ENCODE peak calls at places on chromosomes 12 and 14, in seven cellular contexts. One of them, this sample, is unnamed.

GRCh38 chr14:96204151-96205058 is at the start of gene BDKRB2:
- DNase-seq in GM12891: no peak
- DNase-seq in testis: peak
- DNase-seq in GM12892: no peak
- DNase-seq in body of pancreas: peak
- DNase-seq in stomach: peak
- DNase-seq in gastrocnemius medialis: peak
- DNase-seq in this sample: peak

GRCh38 chr14:104978774-104979691 is 859 bp upstream of the AHNAK2 start:
- DNase-seq in GM12891: no peak
- DNase-seq in GM12892: no peak
- DNase-seq in stomach: no peak
- DNase-seq in gastrocnemius medialis: no peak
- DNase-seq in testis: no peak
- DNase-seq in body of pancreas: no peak
- DNase-seq in this sample: no peak

GRCh38 chr14:67609642-67610310 is 9.7 kb upstream of the PIGH start:
- DNase-seq in gastrocnemius medialis: no peak
- DNase-seq in GM12891: no peak
- DNase-seq in stomach: no peak
- DNase-seq in testis: no peak
- DNase-seq in GM12892: no peak
- DNase-seq in body of pancreas: no peak
- DNase-seq in this sample: no peak

GRCh38 chr14:37093364-37093763 is 79.0 kb downstream of the SLC25A21 start:
- DNase-seq in GM12891: no peak
- DNase-seq in gastrocnemius medialis: no peak
- DNase-seq in stomach: no peak
- DNase-seq in body of pancreas: no peak
- DNase-seq in testis: no peak
- DNase-seq in GM12892: no peak
- DNase-seq in this sample: no peak

GRCh38 chr14:65465584-65465983 is 53.1 kb downstream of the FUT8 start:
- DNase-seq in GM12892: no peak
- DNase-seq in GM12891: no peak
- DNase-seq in gastrocnemius medialis: no peak
- DNase-seq in stomach: no peak
- DNase-seq in body of pancreas: no peak
- DNase-seq in testis: no peak
- DNase-seq in this sample: no peak

GRCh38 chr14:54475187-54475881 is 13.4 kb downstream of the GMFB start:
- DNase-seq in GM12891: no peak
- DNase-seq in GM12892: no peak
- DNase-seq in testis: no peak
- DNase-seq in gastrocnemius medialis: no peak
- DNase-seq in body of pancreas: no peak
- DNase-seq in stomach: no peak
- DNase-seq in this sample: no peak

GRCh38 chr14:45253754-45254300 is 825 bp upstream of the MIS18BP1 start:
- DNase-seq in gastrocnemius medialis: no peak
- DNase-seq in GM12892: no peak
- DNase-seq in stomach: no peak
- DNase-seq in testis: peak
- DNase-seq in GM12891: no peak
- DNase-seq in body of pancreas: no peak
- DNase-seq in this sample: no peak

GRCh38 chr14:31749275-31749674 is 188.1 kb downstream of the NUBPL start:
- DNase-seq in testis: no peak
- DNase-seq in gastrocnemius medialis: no peak
- DNase-seq in body of pancreas: no peak
- DNase-seq in stomach: no peak
- DNase-seq in GM12891: no peak
- DNase-seq in GM12892: no peak
- DNase-seq in this sample: no peak

GRCh38 chr12:4441355-4442330 is 4.0 kb downstream of the FGF6 start:
- DNase-seq in GM12891: no peak
- DNase-seq in GM12892: no peak
- DNase-seq in testis: no peak
- DNase-seq in stomach: no peak
- DNase-seq in body of pancreas: no peak
- DNase-seq in gastrocnemius medialis: no peak
- DNase-seq in this sample: no peak

GRCh38 chr12:94183702-94184379 is 35.5 kb downstream of the PLXNC1 start:
- DNase-seq in GM12892: no peak
- DNase-seq in testis: no peak
- DNase-seq in gastrocnemius medialis: no peak
- DNase-seq in stomach: no peak
- DNase-seq in body of pancreas: no peak
- DNase-seq in GM12891: no peak
- DNase-seq in this sample: no peak

GRCh38 chr14:91253795-91254323 is 9.4 kb upstream of the GPR68 start:
- DNase-seq in GM12892: no peak
- DNase-seq in body of pancreas: no peak
- DNase-seq in GM12891: no peak
- DNase-seq in gastrocnemius medialis: no peak
- DNase-seq in stomach: no peak
- DNase-seq in testis: no peak
- DNase-seq in this sample: no peak

GRCh38 chr12:41509655-41510054 is 321.5 kb downstream of the PDZRN4 start:
- DNase-seq in gastrocnemius medialis: no peak
- DNase-seq in testis: no peak
- DNase-seq in GM12892: no peak
- DNase-seq in stomach: no peak
- DNase-seq in GM12891: no peak
- DNase-seq in body of pancreas: no peak
- DNase-seq in this sample: no peak

GRCh38 chr14:106187176-106187670 is 660.8 kb downstream of the TMEM121 start:
- DNase-seq in testis: no peak
- DNase-seq in stomach: no peak
- DNase-seq in GM12891: no peak
- DNase-seq in GM12892: no peak
- DNase-seq in body of pancreas: no peak
- DNase-seq in gastrocnemius medialis: no peak
- DNase-seq in this sample: no peak

GRCh38 chr12:59699408-59700144 is 103.7 kb downstream of the SLC16A7 start:
- DNase-seq in body of pancreas: peak
- DNase-seq in testis: no peak
- DNase-seq in stomach: no peak
- DNase-seq in GM12891: no peak
- DNase-seq in gastrocnemius medialis: no peak
- DNase-seq in GM12892: no peak
- DNase-seq in this sample: no peak

GRCh38 chr12:124545508-124546418 is 21.6 kb downstream of the NCOR2 start:
- DNase-seq in body of pancreas: no peak
- DNase-seq in gastrocnemius medialis: no peak
- DNase-seq in testis: no peak
- DNase-seq in GM12891: peak
- DNase-seq in stomach: no peak
- DNase-seq in GM12892: peak
- DNase-seq in this sample: peak

GRCh38 chr12:131852551-131853299 is 24.5 kb downstream of the MMP17 start:
- DNase-seq in gastrocnemius medialis: no peak
- DNase-seq in GM12892: no peak
- DNase-seq in body of pancreas: no peak
- DNase-seq in stomach: no peak
- DNase-seq in GM12891: no peak
- DNase-seq in testis: no peak
- DNase-seq in this sample: no peak

GRCh38 chr12:59158066-59158465 is 237.8 kb upstream of the LRIG3 start:
- DNase-seq in GM12892: no peak
- DNase-seq in gastrocnemius medialis: no peak
- DNase-seq in GM12891: no peak
- DNase-seq in stomach: no peak
- DNase-seq in testis: no peak
- DNase-seq in body of pancreas: no peak
- DNase-seq in this sample: no peak

GRCh38 chr12:27619308-27619707 is 76.9 kb upstream of the REP15 start:
- DNase-seq in body of pancreas: no peak
- DNase-seq in gastrocnemius medialis: no peak
- DNase-seq in GM12891: no peak
- DNase-seq in testis: no peak
- DNase-seq in GM12892: no peak
- DNase-seq in stomach: no peak
- DNase-seq in this sample: no peak

GRCh38 chr14:77950371-77950770 is 150.5 kb downstream of the ADCK1 start:
- DNase-seq in stomach: no peak
- DNase-seq in GM12892: no peak
- DNase-seq in gastrocnemius medialis: no peak
- DNase-seq in body of pancreas: no peak
- DNase-seq in GM12891: no peak
- DNase-seq in testis: no peak
- DNase-seq in this sample: no peak

GRCh38 chr12:26158078-26158764 is 33.4 kb upstream of the BHLHE41 start:
- DNase-seq in stomach: no peak
- DNase-seq in GM12891: no peak
- DNase-seq in testis: no peak
- DNase-seq in body of pancreas: no peak
- DNase-seq in GM12892: no peak
- DNase-seq in gastrocnemius medialis: no peak
- DNase-seq in this sample: no peak

GRCh38 chr12:69055706-69056105 is 122.7 kb upstream of the CPM start:
- DNase-seq in testis: peak
- DNase-seq in body of pancreas: no peak
- DNase-seq in stomach: no peak
- DNase-seq in GM12892: no peak
- DNase-seq in gastrocnemius medialis: no peak
- DNase-seq in GM12891: no peak
- DNase-seq in this sample: no peak

GRCh38 chr12:8644345-8645248 is 18.0 kb downstream of the MFAP5 start:
- DNase-seq in stomach: no peak
- DNase-seq in GM12892: no peak
- DNase-seq in gastrocnemius medialis: no peak
- DNase-seq in GM12891: no peak
- DNase-seq in body of pancreas: no peak
- DNase-seq in testis: no peak
- DNase-seq in this sample: no peak

GRCh38 chr12:101826766-101827368 is 3.9 kb downstream of the GNPTAB start:
- DNase-seq in body of pancreas: no peak
- DNase-seq in testis: no peak
- DNase-seq in GM12891: no peak
- DNase-seq in stomach: no peak
- DNase-seq in gastrocnemius medialis: no peak
- DNase-seq in GM12892: no peak
- DNase-seq in this sample: no peak

GRCh38 chr12:119869720-119870119 is 7.4 kb downstream of the CIT start:
- DNase-seq in gastrocnemius medialis: no peak
- DNase-seq in GM12891: no peak
- DNase-seq in body of pancreas: no peak
- DNase-seq in testis: no peak
- DNase-seq in GM12892: no peak
- DNase-seq in stomach: no peak
- DNase-seq in this sample: peak

DNA sequence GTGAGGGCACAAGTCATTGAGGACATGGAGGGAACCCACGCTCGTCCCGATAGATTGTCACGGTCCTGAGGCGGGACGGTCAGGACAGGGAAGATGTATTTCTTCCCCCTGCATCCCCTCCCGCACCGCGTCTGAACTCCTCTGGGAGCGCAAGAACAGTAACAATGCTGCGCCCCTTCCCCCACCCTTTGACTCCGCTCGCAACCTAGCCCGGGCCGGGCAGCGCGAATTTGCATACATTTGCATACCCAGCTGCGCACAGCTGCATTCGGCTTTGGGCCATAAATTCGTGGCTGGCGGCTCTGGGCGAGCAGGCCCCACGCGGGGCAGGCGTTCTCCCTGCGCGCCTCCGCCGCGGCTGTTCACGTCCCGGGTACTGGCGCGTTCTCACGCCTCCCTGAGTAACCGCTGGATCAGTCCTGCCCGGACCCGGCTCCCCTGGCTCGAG is 29.0 kb upstream of the SMUG1 start:
- DNase-seq in GM12892: peak
- DNase-seq in body of pancreas: no peak
- DNase-seq in stomach: peak
- DNase-seq in testis: peak
- DNase-seq in GM12891: peak
- DNase-seq in gastrocnemius medialis: no peak
- DNase-seq in this sample: no peak
- TF ChIP-seq POLR2A in GM12892: peak
- TF ChIP-seq POLR2A in body of pancreas: no peak
- TF ChIP-seq POLR2A in stomach: no peak
- TF ChIP-seq POLR2A in testis: no peak
- TF ChIP-seq POLR2A in GM12891: no peak
- TF ChIP-seq POLR2A in gastrocnemius medialis: no peak
- TF ChIP-seq POLR2A in this sample: no peak

DNA sequence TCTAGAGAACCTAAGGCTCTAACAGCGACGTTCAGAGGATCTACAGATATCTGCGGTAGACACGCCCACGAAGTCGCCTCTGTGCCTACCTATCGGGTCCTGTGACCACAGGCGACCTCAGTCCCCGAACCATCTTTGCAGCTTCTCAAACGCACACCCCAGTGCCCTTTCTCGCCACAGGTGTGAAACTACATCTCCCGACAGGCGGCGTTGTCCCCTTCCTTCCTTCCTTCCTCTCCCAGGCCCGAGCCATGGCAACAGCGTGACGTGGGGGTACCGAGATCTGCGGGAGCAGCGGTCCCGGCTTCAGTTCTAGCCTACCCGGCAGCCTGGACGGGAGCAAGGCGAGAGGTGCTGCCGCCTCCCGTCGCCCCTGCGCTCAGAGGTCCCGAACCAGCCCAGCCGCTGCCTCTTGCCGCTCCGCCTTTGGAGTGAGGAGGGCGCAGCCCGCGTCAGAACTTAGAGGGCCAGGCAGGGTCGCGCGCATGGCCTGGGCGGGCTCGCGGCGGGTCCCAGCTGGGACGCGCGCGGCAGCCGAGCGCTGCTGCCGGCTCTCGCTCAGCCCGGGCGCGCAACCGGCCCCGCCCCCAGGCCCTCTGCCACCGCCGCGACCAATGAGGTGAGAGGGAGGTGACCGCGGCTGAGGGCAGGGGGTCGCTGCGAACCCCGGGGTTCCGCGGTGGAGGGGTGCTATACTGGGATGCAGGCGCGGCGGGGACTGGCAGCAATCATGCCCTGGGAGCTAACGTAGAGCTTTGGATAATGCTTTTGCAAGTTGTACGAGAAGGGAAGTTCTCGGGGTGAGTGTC is at the start of gene COQ10A:
- DNase-seq in GM12892: peak
- DNase-seq in gastrocnemius medialis: peak
- DNase-seq in testis: peak
- DNase-seq in stomach: peak
- DNase-seq in GM12891: peak
- DNase-seq in body of pancreas: peak
- DNase-seq in this sample: peak
- TF ChIP-seq POLR2A in GM12892: peak
- TF ChIP-seq POLR2A in gastrocnemius medialis: peak
- TF ChIP-seq POLR2A in testis: no peak
- TF ChIP-seq POLR2A in stomach: no peak
- TF ChIP-seq POLR2A in GM12891: peak
- TF ChIP-seq POLR2A in body of pancreas: peak
- TF ChIP-seq POLR2A in this sample: peak

GRCh38 chr14:50231475-50232275 is at the start of gene SOS2:
- DNase-seq in gastrocnemius medialis: peak
- DNase-seq in testis: peak
- DNase-seq in stomach: peak
- DNase-seq in body of pancreas: peak
- DNase-seq in GM12892: peak
- DNase-seq in GM12891: peak
- DNase-seq in this sample: peak
- TF ChIP-seq POLR2A in gastrocnemius medialis: peak
- TF ChIP-seq POLR2A in testis: no peak
- TF ChIP-seq POLR2A in stomach: no peak
- TF ChIP-seq POLR2A in body of pancreas: peak
- TF ChIP-seq POLR2A in GM12892: peak
- TF ChIP-seq POLR2A in GM12891: peak
- TF ChIP-seq POLR2A in this sample: peak

GRCh38 chr12:52175411-52176350 is 16.1 kb downstream of the KRT80 start:
- DNase-seq in testis: no peak
- DNase-seq in GM12892: no peak
- DNase-seq in gastrocnemius medialis: no peak
- DNase-seq in stomach: no peak
- DNase-seq in GM12891: no peak
- DNase-seq in body of pancreas: no peak
- DNase-seq in this sample: no peak
- TF ChIP-seq POLR2A in testis: no peak
- TF ChIP-seq POLR2A in GM12892: no peak
- TF ChIP-seq POLR2A in gastrocnemius medialis: no peak
- TF ChIP-seq POLR2A in stomach: no peak
- TF ChIP-seq POLR2A in GM12891: no peak
- TF ChIP-seq POLR2A in body of pancreas: no peak
- TF ChIP-seq POLR2A in this sample: no peak